ENCODE peak calls at places on chromosome 14, in five cellular contexts. H, S, G, N and V are unnamed samples.
A peak's percentile ranks its signal among the peaks of the same experiment; 100 is the strongest.

GRCh38 chr14:28012629-28013415 is 753.8 kb upstream of the FOXG1 start:
- DNase-seq in H (no peak), S (no peak), G (no peak), N (no peak), V (no peak)

GRCh38 chr14:68653754-68654153 is 139.1 kb downstream of the ZFP36L1 start:
- DNase-seq in H (peak; percentile 16), S (no peak), G (no peak), N (no peak), V (no peak)

GRCh38 chr14:34052658-34053014 is 101.8 kb upstream of the EGLN3 start:
- DNase-seq in H (no peak), S (peak; percentile 20), G (no peak), N (peak; percentile 99), V (no peak)

GRCh38 chr14:72779679-72780078 is 114.2 kb downstream of the DPF3 start:
- DNase-seq in H (peak; percentile 13), S (no peak), G (no peak), N (no peak), V (no peak)

GRCh38 chr14:50109342-50109741 is 7.0 kb downstream of the VCPKMT start:
- DNase-seq in H (no peak), S (peak; percentile 13), G (no peak), N (peak; percentile 39), V (no peak)

GRCh38 chr14:106657460-106657859 is 1131.1 kb downstream of the TMEM121 start:
- DNase-seq in H (no peak), S (no peak), G (no peak), N (no peak), V (no peak)

GRCh38 chr14:71642715-71643114 is 289.5 kb upstream of the RGS6 start:
- DNase-seq in H (no peak), S (no peak), G (no peak), N (no peak), V (no peak)

GRCh38 chr14:61179061-61179675 is 102.0 kb downstream of the TMEM30B start:
- DNase-seq in H (no peak), S (no peak), G (no peak), N (no peak), V (no peak)

GRCh38 chr14:99736600-99737371 is 52.7 kb downstream of the CYP46A1 start:
- DNase-seq in H (no peak), S (no peak), G (peak; percentile 1), N (no peak), V (no peak)

GRCh38 chr14:24179961-24180726 is 8.3 kb downstream of the REC8 start:
- DNase-seq in H (no peak), S (no peak), G (no peak), N (no peak), V (no peak)

GRCh38 chr14:54209501-54210231 is 187.1 kb upstream of the CDKN3 start:
- DNase-seq in H (no peak), S (no peak), G (no peak), N (peak; percentile 62), V (no peak)

GRCh38 chr14:26255213-26255612 is 342.6 kb downstream of the NOVA1 start:
- DNase-seq in H (no peak), S (peak; percentile 27), G (no peak), N (no peak), V (no peak)

GRCh38 chr14:64137657-64138290 is 156.4 kb downstream of the ESR2 start:
- DNase-seq in H (no peak), S (no peak), G (no peak), N (no peak), V (no peak)

GRCh38 chr14:51783765-51784164 is 76.6 kb upstream of the GNG2 start:
- DNase-seq in H (no peak), S (no peak), G (no peak), N (peak; percentile 17), V (no peak)

GRCh38 chr14:105028251-105028927 is 7.5 kb upstream of the CDCA4 start:
- DNase-seq in H (no peak), S (no peak), G (no peak), N (no peak), V (no peak)

GRCh38 chr14:54599932-54600331 is 33.0 kb downstream of the SAMD4A start:
- DNase-seq in H (no peak), S (no peak), G (no peak), N (no peak), V (no peak)

GRCh38 chr14:87810711-87811110 is 182.3 kb downstream of the GALC start:
- DNase-seq in H (no peak), S (no peak), G (no peak), N (peak; percentile 13), V (no peak)

GRCh38 chr14:94707494-94707893 is 62.4 kb downstream of the GSC start:
- DNase-seq in H (no peak), S (no peak), G (no peak), N (no peak), V (peak; percentile 80)

GRCh38 chr14:20436363-20436755 is 393 bp upstream of the KLHL33 start:
- DNase-seq in H (no peak), S (peak; percentile 40), G (no peak), N (no peak), V (no peak)

GRCh38 chr14:24362241-24362960 is 5.6 kb upstream of the NFATC4 start:
- DNase-seq in H (no peak), S (no peak), G (no peak), N (peak; percentile 99), V (no peak)

GRCh38 chr14:25833341-25834121 is 764.3 kb downstream of the NOVA1 start:
- DNase-seq in H (peak; percentile 48), S (peak; percentile 50), G (peak; percentile 31), N (peak; percentile 2), V (peak; percentile 2)

GRCh38 chr14:98949506-98950135 is 322.4 kb downstream of the BCL11B start:
- DNase-seq in H (no peak), S (no peak), G (no peak), N (no peak), V (no peak)

GRCh38 chr14:94681300-94682060 is 69.3 kb downstream of the SERPINA3 start:
- DNase-seq in H (no peak), S (peak; percentile 28), G (no peak), N (peak; percentile 46), V (peak; percentile 75)

GRCh38 chr14:53715390-53715730 is 241.3 kb downstream of the BMP4 start:
- DNase-seq in H (no peak), S (peak; percentile 13), G (no peak), N (peak; percentile 17), V (no peak)

GRCh38 chr14:62209287-62209899 is 447.2 kb downstream of the SNAPC1 start:
- DNase-seq in H (no peak), S (peak; percentile 33), G (no peak), N (no peak), V (no peak)

GRCh38 chr14:22200977-22201605 is 387.9 kb downstream of the DAD1 start:
- DNase-seq in H (no peak), S (peak; percentile 20), G (no peak), N (peak; percentile 80), V (peak; percentile 54)

GRCh38 chr14:92274055-92274454 is 48.9 kb upstream of the SLC24A4 start:
- DNase-seq in H (no peak), S (no peak), G (no peak), N (no peak), V (no peak)

GRCh38 chr14:53786045-53786444 is 170.6 kb downstream of the BMP4 start:
- DNase-seq in H (no peak), S (no peak), G (no peak), N (no peak), V (no peak)

GRCh38 chr14:21069388-21070082 is 569 bp upstream of the ARHGEF40 start:
- DNase-seq in H (peak; percentile 81), S (no peak), G (no peak), N (peak; percentile 47), V (no peak)

GRCh38 chr14:101256266-101256665 is 305.0 kb upstream of the DIO3 start:
- DNase-seq in H (no peak), S (no peak), G (no peak), N (no peak), V (no peak)

GRCh38 chr14:54632452-54632851 is 65.5 kb downstream of the SAMD4A start:
- DNase-seq in H (no peak), S (no peak), G (no peak), N (peak; percentile 77), V (no peak)

GRCh38 chr14:31377433-31377832 is 42.9 kb downstream of the HEATR5A start:
- DNase-seq in H (no peak), S (no peak), G (no peak), N (no peak), V (no peak)

GRCh38 chr14:53531151-53531550 is 378.0 kb upstream of the DDHD1 start:
- DNase-seq in H (no peak), S (no peak), G (no peak), N (no peak), V (no peak)

GRCh38 chr14:91392623-91393303 is 24.9 kb downstream of the CCDC88C start:
- DNase-seq in H (no peak), S (no peak), G (no peak), N (peak; percentile 20), V (no peak)

GRCh38 chr14:105050551-105050897 is 14.7 kb downstream of the GPR132 start:
- DNase-seq in H (no peak), S (no peak), G (no peak), N (peak; percentile 54), V (no peak)